ENCODE peak calls at places on chromosome 11, in four cellular contexts. K is epithelial cell of esophagus, E is gastrocnemius medialis, N is fibroblast of lung. V is an unnamed sample.

GRCh38 chr11:110123003-110123402 is 29.8 kb downstream of the ZC3H12C start:
- DNase-seq in K (no peak), E (no peak), N (peak; percentile 36), V (peak; percentile 68)

GRCh38 chr11:131693756-131694155 is 323.3 kb downstream of the NTM start:
- DNase-seq in K (no peak), E (no peak), N (no peak), V (no peak)

GRCh38 chr11:100752371-100753073 is 65.4 kb downstream of the ARHGAP42 start:
- DNase-seq in K (peak; percentile 49), E (no peak), N (no peak), V (no peak)

GRCh38 chr11:40328890-40329617 is 1130.4 kb downstream of the LRRC4C start:
- DNase-seq in K (peak; percentile 99), E (peak; percentile 3), N (peak; percentile 100), V (peak; percentile 100)

GRCh38 chr11:66670816-66671215 is 6.9 kb downstream of the RBM4B start:
- DNase-seq in K (no peak), E (no peak), N (no peak), V (no peak)

GRCh38 chr11:469684-470667 is 19.9 kb downstream of the PTDSS2 start:
- DNase-seq in K (peak; percentile 46), E (peak; percentile 33), N (peak; percentile 88), V (peak; percentile 54)

GRCh38 chr11:46669606-46670243 is 30.7 kb downstream of the ARHGAP1 start:
- DNase-seq in K (no peak), E (no peak), N (no peak), V (no peak)

GRCh38 chr11:65430406-65431217 is 8.0 kb downstream of the NEAT1 start:
- DNase-seq in K (peak; percentile 54), E (no peak), N (peak; percentile 79), V (peak; percentile 34)

GRCh38 chr11:97367406-97368083 is 977.7 kb downstream of the JRKL start:
- DNase-seq in K (no peak), E (no peak), N (no peak), V (no peak)

GRCh38 chr11:2265396-2265795 is 5.0 kb downstream of the ASCL2 start:
- DNase-seq in K (no peak), E (no peak), N (no peak), V (no peak)

GRCh38 chr11:31236052-31236652 is 133.4 kb downstream of the DCDC1 start:
- DNase-seq in K (peak; percentile 34), E (no peak), N (peak; percentile 35), V (no peak)

GRCh38 chr11:26950260-26950719 is 43.6 kb upstream of the FIBIN start:
- DNase-seq in K (peak; percentile 39), E (no peak), N (peak; percentile 88), V (peak; percentile 90)

GRCh38 chr11:65506770-65507485 is 8.1 kb downstream of the MALAT1 start:
- DNase-seq in K (peak; percentile 93), E (no peak), N (peak; percentile 57), V (peak; percentile 87)

GRCh38 chr11:15374418-15374817 is 259.7 kb downstream of the INSC start:
- DNase-seq in K (no peak), E (no peak), N (no peak), V (no peak)

GRCh38 chr11:67260406-67260805 is 5.9 kb upstream of the GRK2 start:
- DNase-seq in K (no peak), E (no peak), N (no peak), V (no peak)

GRCh38 chr11:129722529-129722928 is 93.1 kb upstream of the TMEM45B start:
- DNase-seq in K (no peak), E (no peak), N (no peak), V (no peak)

GRCh38 chr11:108807262-108807661 is 142.4 kb downstream of the DDX10 start:
- DNase-seq in K (no peak), E (no peak), N (no peak), V (no peak)

GRCh38 chr11:106998126-106998525 is 20.1 kb downstream of the GUCY1A2 start:
- DNase-seq in K (no peak), E (no peak), N (peak; percentile 75), V (no peak)

GRCh38 chr11:70705097-70705496 is 306.8 kb downstream of the CTTN start:
- DNase-seq in K (no peak), E (no peak), N (no peak), V (no peak)

GRCh38 chr11:9138612-9139579 is 47.5 kb upstream of the SCUBE2 start:
- DNase-seq in K (peak; percentile 98), E (no peak), N (peak; percentile 83), V (peak; percentile 82)

GRCh38 chr11:69654660-69655478 is 13.9 kb downstream of the CCND1 start:
- DNase-seq in K (peak; percentile 57), E (no peak), N (peak; percentile 49), V (no peak)

GRCh38 chr11:69652999-69653398 is 12.0 kb downstream of the CCND1 start:
- DNase-seq in K (no peak), E (no peak), N (no peak), V (no peak)

GRCh38 chr11:69651834-69652620 is 11.1 kb downstream of the CCND1 start:
- DNase-seq in K (no peak), E (no peak), N (no peak), V (no peak)

GRCh38 chr11:69654001-69654659 is 13.2 kb downstream of the CCND1 start:
- DNase-seq in K (no peak), E (no peak), N (no peak), V (no peak)

DNA sequence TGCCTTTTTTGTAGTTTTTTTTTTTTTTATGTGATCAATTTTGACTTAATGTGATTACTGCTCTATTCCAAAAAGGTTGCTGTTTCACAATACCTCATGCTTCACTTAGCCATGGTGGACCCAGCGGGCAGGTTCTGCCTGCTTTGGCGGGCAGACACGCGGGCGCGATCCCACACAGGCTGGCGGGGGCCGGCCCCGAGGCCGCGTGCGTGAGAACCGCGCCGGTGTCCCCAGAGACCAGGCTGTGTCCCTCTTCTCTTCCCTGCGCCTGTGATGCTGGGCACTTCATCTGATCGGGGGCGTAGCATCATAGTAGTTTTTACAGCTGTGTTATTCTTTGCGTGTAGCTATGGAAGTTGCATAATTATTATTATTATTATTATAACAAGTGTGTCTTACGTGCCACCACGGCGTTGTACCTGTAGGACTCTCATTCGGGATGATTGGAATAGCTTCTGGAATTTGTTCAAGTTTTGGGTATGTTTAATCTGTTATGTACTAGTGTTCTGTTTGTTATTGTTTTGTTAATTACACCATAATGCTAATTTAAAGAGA is 12.5 kb downstream of the CCND1 start:
- DNase-seq in K (no peak), E (no peak), N (no peak), V (no peak)
- H3K4me3 ChIP-seq in K (no peak overlapping the region), E (no peak overlapping the region), N (no peak overlapping the region), V (no peak overlapping the region)

DNA sequence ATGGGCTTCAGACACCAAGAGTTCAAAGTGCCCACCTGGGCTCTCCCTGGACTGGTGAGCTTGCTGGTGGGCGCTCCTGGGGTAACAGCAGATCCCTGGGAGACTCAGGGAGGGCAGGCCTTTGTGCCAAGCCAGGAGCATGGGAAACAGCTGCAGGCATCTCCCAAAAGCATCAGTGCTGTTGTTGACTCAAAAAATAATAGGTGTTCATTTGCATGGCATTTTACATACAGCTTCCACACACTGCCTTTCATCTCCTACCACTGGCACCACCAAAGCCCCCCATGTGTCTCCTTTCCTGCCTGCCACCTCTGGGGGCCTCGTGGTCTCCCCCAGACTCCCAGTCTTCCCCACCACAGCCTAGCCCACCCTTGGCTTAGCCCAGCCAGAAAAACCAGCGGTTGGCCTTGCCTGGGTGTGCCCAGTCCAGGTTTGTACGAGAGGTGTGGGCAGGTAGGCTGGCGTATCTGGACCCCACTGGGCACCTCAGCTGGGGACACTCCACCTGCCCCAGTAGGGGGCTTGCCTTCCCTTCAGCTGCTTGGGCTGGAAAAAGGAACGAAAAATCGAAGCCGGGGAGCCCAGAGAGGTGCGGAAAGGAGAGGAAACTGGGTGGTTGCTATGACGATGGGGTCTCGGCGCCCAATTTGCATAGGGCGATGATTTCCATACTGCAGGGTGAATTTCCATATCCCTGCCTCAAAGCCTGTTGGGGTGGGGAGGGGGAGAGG is 15.0 kb downstream of the POU2F3 start:
- DNase-seq in K (no peak), E (no peak), N (no peak), V (no peak)
- H3K4me3 ChIP-seq in K (no peak overlapping the region), E (no peak overlapping the region), N (no peak overlapping the region), V (no peak overlapping the region)

GRCh38 chr11:128420277-128420676 is 167.1 kb downstream of the ETS1 start:
- DNase-seq in K (no peak), E (no peak), N (no peak), V (no peak)
- H3K4me3 ChIP-seq in K (no peak overlapping the region), E (no peak overlapping the region), N (no peak overlapping the region), V (no peak overlapping the region)

DNA sequence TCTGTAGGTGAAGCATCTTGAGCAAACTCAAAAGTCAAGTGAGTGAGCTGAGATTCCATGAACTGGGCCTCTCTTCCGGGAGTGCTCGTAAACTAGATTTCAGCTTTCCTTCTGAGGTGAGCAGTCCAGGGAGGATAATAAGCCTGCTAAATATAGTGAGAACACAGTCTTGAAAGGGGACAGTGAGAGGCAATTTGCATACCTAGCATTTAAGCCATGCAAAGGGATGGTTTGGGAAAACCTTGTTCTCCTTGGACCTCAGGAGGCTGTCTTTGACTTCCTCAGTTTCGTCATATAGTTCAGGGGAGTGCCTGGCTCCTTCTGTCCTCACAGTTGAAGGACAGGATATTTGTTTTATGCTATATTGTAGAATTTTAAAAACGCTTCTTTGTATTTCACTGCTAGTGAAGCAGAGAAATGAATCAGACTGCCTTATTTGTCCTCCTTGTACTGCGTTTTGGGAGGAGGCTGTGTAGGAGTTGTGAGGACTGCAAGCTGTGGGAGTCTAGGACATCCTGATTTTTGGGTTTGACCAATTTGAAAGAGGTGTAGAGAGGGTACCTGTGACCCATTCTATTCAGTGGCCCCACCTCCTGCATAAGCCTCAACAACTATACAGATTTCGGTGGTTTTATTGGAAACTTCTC is 11.0 kb upstream of the SORL1-AS1 start:
- DNase-seq in K (no peak), E (no peak), N (no peak), V (no peak)
- H3K4me3 ChIP-seq in K (no peak overlapping the region), E (no peak overlapping the region), N (no peak overlapping the region), V (no peak overlapping the region)